ENCODE peak calls at places on chromosomes 7 and 10, in eight cellular contexts. Q, L, B, M, H, I, X and A are unnamed samples.

GRCh38 chr10:81219758-81220157 is 655.2 kb upstream of the NRG3 start:
- DNase-seq in Q (no peak), L (no peak), B (no peak), M (no peak), H (no peak), I (no peak), X (no peak), A (no peak)

GRCh38 chr7:47498229-47499056 is 83.5 kb downstream of the TNS3 start:
- DNase-seq in Q (no peak), L (no peak), B (no peak), M (no peak), H (no peak), I (no peak), X (no peak), A (no peak)

GRCh38 chr10:52491246-52492000 is 177.3 kb downstream of the DKK1 start:
- DNase-seq in Q (no peak), L (no peak), B (no peak), M (peak), H (peak), I (no peak), X (no peak), A (peak)

GRCh38 chr10:70441161-70441876 is at the start of gene NODAL:
- DNase-seq in Q (peak), L (no peak), B (no peak), M (no peak), H (no peak), I (no peak), X (no peak), A (no peak)

GRCh38 chr10:114306116-114306973 is 67.3 kb downstream of the VWA2 start:
- DNase-seq in Q (no peak), L (no peak), B (no peak), M (peak), H (peak), I (no peak), X (no peak), A (no peak)

GRCh38 chr10:124545756-124546369 is 84.2 kb downstream of the LHPP start:
- DNase-seq in Q (no peak), L (no peak), B (no peak), M (no peak), H (no peak), I (no peak), X (no peak), A (no peak)

GRCh38 chr10:62554632-62555199 is 180.5 kb downstream of the ZNF365 start:
- DNase-seq in Q (peak), L (no peak), B (no peak), M (peak), H (peak), I (no peak), X (no peak), A (peak)

GRCh38 chr10:59950105-59950504 is 43.7 kb upstream of the CCDC6 start:
- DNase-seq in Q (no peak), L (no peak), B (no peak), M (no peak), H (no peak), I (no peak), X (no peak), A (no peak)

GRCh38 chr7:152144557-152145245 is 119.2 kb downstream of the GALNT11 start:
- DNase-seq in Q (peak), L (no peak), B (no peak), M (no peak), H (no peak), I (no peak), X (no peak), A (peak)

GRCh38 chr10:70906031-70906804 is 17.9 kb upstream of the PCBD1 start:
- DNase-seq in Q (no peak), L (no peak), B (no peak), M (no peak), H (no peak), I (no peak), X (no peak), A (no peak)

GRCh38 chr10:132640326-132641125 is 102.9 kb downstream of the INPP5A start:
- DNase-seq in Q (no peak), L (no peak), B (peak), M (no peak), H (no peak), I (no peak), X (peak), A (no peak)

GRCh38 chr10:11647676-11648075 is 36.2 kb upstream of the USP6NL start:
- DNase-seq in Q (no peak), L (no peak), B (no peak), M (peak), H (no peak), I (no peak), X (no peak), A (peak)

GRCh38 chr10:36256905-36257304 is 614.8 kb upstream of the FZD8 start:
- DNase-seq in Q (no peak), L (no peak), B (no peak), M (peak), H (peak), I (no peak), X (no peak), A (no peak)

GRCh38 chr7:108454674-108455523 is 1.3 kb downstream of the NRCAM start:
- DNase-seq in Q (peak), L (no peak), B (no peak), M (peak), H (peak), I (no peak), X (no peak), A (peak)

GRCh38 chr10:32237644-32238345 is 109.2 kb downstream of the EPC1 start:
- DNase-seq in Q (no peak), L (no peak), B (no peak), M (peak), H (peak), I (no peak), X (no peak), A (no peak)

GRCh38 chr10:99433378-99434020 is 3.1 kb upstream of the GOT1 start:
- DNase-seq in Q (no peak), L (no peak), B (no peak), M (no peak), H (peak), I (no peak), X (no peak), A (peak)

GRCh38 chr7:18345641-18346234 is 149.8 kb upstream of the HDAC9 start:
- DNase-seq in Q (peak), L (no peak), B (no peak), M (peak), H (peak), I (no peak), X (peak), A (peak)

GRCh38 chr10:33093362-33093761 is 135.3 kb upstream of the ITGB1 start:
- DNase-seq in Q (no peak), L (no peak), B (no peak), M (no peak), H (no peak), I (no peak), X (no peak), A (no peak)

GRCh38 chr10:12459338-12459737 is 110.0 kb downstream of the CAMK1D start:
- DNase-seq in Q (no peak), L (no peak), B (no peak), M (no peak), H (no peak), I (no peak), X (no peak), A (no peak)

GRCh38 chr7:155487509-155488482 is 29.9 kb downstream of the EN2 start:
- DNase-seq in Q (no peak), L (no peak), B (no peak), M (no peak), H (no peak), I (no peak), X (no peak), A (no peak)

GRCh38 chr7:130909161-130909836 is 175.3 kb upstream of the KLF14 start:
- DNase-seq in Q (peak), L (no peak), B (no peak), M (no peak), H (peak), I (no peak), X (no peak), A (no peak)

GRCh38 chr10:8874268-8874667 is 819.8 kb downstream of the GATA3 start:
- DNase-seq in Q (no peak), L (no peak), B (no peak), M (no peak), H (no peak), I (no peak), X (no peak), A (no peak)

GRCh38 chr10:11285171-11285570 is 267.5 kb downstream of the CELF2 start:
- DNase-seq in Q (no peak), L (no peak), B (no peak), M (peak), H (no peak), I (no peak), X (no peak), A (no peak)

GRCh38 chr10:52064084-52064845 is 249.8 kb upstream of the DKK1 start:
- DNase-seq in Q (no peak), L (no peak), B (no peak), M (no peak), H (no peak), I (no peak), X (no peak), A (no peak)

GRCh38 chr10:12194752-12195271 is 879 bp downstream of the NUDT5 start:
- DNase-seq in Q (peak), L (peak), B (peak), M (peak), H (peak), I (no peak), X (peak), A (peak)